ENCODE peak calls at places on chromosomes 7 and 10, in five cellular contexts. One of them, this sample, is unnamed.

GRCh38 chr7:134460000-134460399 is 1.1 kb upstream of the AKR1B1 start:
- DNase-seq in BJ: no peak
- DNase-seq in Calu3: no peak
- DNase-seq in HT1080: no peak
- DNase-seq in NCI-H1105: no peak
- DNase-seq in this sample: no peak

GRCh38 chr10:792792-793100 is 103.3 kb upstream of the DIP2C start:
- DNase-seq in Calu3: no peak
- DNase-seq in HT1080: no peak
- DNase-seq in NCI-H1105: no peak
- DNase-seq in BJ: no peak
- DNase-seq in this sample: no peak

GRCh38 chr7:29564455-29565185 is 985 bp downstream of the PRR15 start:
- DNase-seq in NCI-H1105: no peak
- DNase-seq in BJ: peak; percentile 31
- DNase-seq in HT1080: no peak
- DNase-seq in Calu3: peak; percentile 85
- DNase-seq in this sample: no peak

GRCh38 chr7:66557214-66558200 is 71.2 kb upstream of the KCTD7 start:
- DNase-seq in NCI-H1105: peak; percentile 18
- DNase-seq in HT1080: peak; percentile 35
- DNase-seq in BJ: no peak
- DNase-seq in Calu3: peak; percentile 73
- DNase-seq in this sample: peak; percentile 1

GRCh38 chr7:377069-378040 is 87.4 kb downstream of the FOXL3 start:
- DNase-seq in Calu3: no peak
- DNase-seq in HT1080: no peak
- DNase-seq in BJ: no peak
- DNase-seq in NCI-H1105: no peak
- DNase-seq in this sample: no peak

GRCh38 chr10:114869500-114869899 is 47.9 kb downstream of the FHIP2A start:
- DNase-seq in NCI-H1105: no peak
- DNase-seq in BJ: peak; percentile 42
- DNase-seq in Calu3: no peak
- DNase-seq in HT1080: peak; percentile 84
- DNase-seq in this sample: no peak

GRCh38 chr7:147071536-147071935 is 954.9 kb downstream of the CNTNAP2 start:
- DNase-seq in BJ: no peak
- DNase-seq in NCI-H1105: no peak
- DNase-seq in HT1080: no peak
- DNase-seq in Calu3: no peak
- DNase-seq in this sample: no peak

GRCh38 chr10:8245131-8246117 is 190.9 kb downstream of the GATA3 start:
- DNase-seq in NCI-H1105: no peak
- DNase-seq in Calu3: no peak
- DNase-seq in BJ: no peak
- DNase-seq in HT1080: no peak
- DNase-seq in this sample: no peak

GRCh38 chr10:133230387-133231195 is 574 bp downstream of the UTF1 start:
- DNase-seq in Calu3: no peak
- DNase-seq in HT1080: no peak
- DNase-seq in NCI-H1105: peak; percentile 25
- DNase-seq in BJ: no peak
- DNase-seq in this sample: no peak

GRCh38 chr7:20507157-20507556 is 108.3 kb upstream of the ABCB5 start:
- DNase-seq in Calu3: no peak
- DNase-seq in HT1080: no peak
- DNase-seq in NCI-H1105: no peak
- DNase-seq in BJ: no peak
- DNase-seq in this sample: no peak

This sample was measured in NCI-H2029 treated with DMSO at 0.1 percent for 48 hours.